ENCODE peak calls at places on chromosomes 5 and 9, in four cellular contexts. V, Y, T and P are unnamed samples.

GRCh38 chr5:143011621-143012020 is 241.4 kb downstream of the ARHGAP26 start:
- DNase-seq in V (no peak), Y (no peak), T (no peak), P (no peak)

GRCh38 chr5:107917983-107918382 is 247.2 kb upstream of the EFNA5 start:
- DNase-seq in V (no peak), Y (no peak), T (no peak), P (no peak)

GRCh38 chr5:169009171-169009570 is 291.8 kb downstream of the SLIT3 start:
- DNase-seq in V (no peak), Y (no peak), T (no peak), P (no peak)

GRCh38 chr5:42770003-42770402 is 13.4 kb downstream of the CCDC152 start:
- DNase-seq in V (no peak), Y (no peak), T (no peak), P (no peak)

GRCh38 chr9:114112778-114113585 is 13.9 kb upstream of the KIF12 start:
- DNase-seq in V (peak; percentile 89), Y (peak; percentile 73), T (peak; percentile 26), P (peak; percentile 72)

GRCh38 chr5:22541037-22541436 is 312.1 kb downstream of the CDH12 start:
- DNase-seq in V (no peak), Y (no peak), T (no peak), P (no peak)

GRCh38 chr5:169202969-169203368 is 98.0 kb downstream of the SLIT3 start:
- DNase-seq in V (no peak), Y (no peak), T (no peak), P (no peak)

GRCh38 chr9:136560586-136560985 is 14.7 kb upstream of the NOTCH1 start:
- DNase-seq in V (peak; percentile 4), Y (no peak), T (no peak), P (no peak)

GRCh38 chr9:8736805-8737204 is 937.2 kb upstream of the DMAC1 start:
- DNase-seq in V (no peak), Y (no peak), T (no peak), P (no peak)

GRCh38 chr5:135015942-135016341 is 18.1 kb downstream of the PITX1 start:
- DNase-seq in V (no peak), Y (no peak), T (no peak), P (peak; percentile 54)

GRCh38 chr5:98599016-98599415 is 174.4 kb upstream of the RGMB start:
- DNase-seq in V (no peak), Y (no peak), T (no peak), P (no peak)

GRCh38 chr5:61572959-61573358 is 240.9 kb downstream of the ZSWIM6 start:
- DNase-seq in V (no peak), Y (no peak), T (no peak), P (no peak)

GRCh38 chr5:61578858-61579503 is 246.9 kb downstream of the ZSWIM6 start:
- DNase-seq in V (no peak), Y (no peak), T (no peak), P (no peak)

GRCh38 chr5:61575581-61575980 is 243.5 kb downstream of the ZSWIM6 start:
- DNase-seq in V (no peak), Y (peak; percentile 59), T (no peak), P (no peak)

GRCh38 chr5:61576556-61576955 is 244.5 kb downstream of the ZSWIM6 start:
- DNase-seq in V (no peak), Y (no peak), T (no peak), P (no peak)

DNA sequence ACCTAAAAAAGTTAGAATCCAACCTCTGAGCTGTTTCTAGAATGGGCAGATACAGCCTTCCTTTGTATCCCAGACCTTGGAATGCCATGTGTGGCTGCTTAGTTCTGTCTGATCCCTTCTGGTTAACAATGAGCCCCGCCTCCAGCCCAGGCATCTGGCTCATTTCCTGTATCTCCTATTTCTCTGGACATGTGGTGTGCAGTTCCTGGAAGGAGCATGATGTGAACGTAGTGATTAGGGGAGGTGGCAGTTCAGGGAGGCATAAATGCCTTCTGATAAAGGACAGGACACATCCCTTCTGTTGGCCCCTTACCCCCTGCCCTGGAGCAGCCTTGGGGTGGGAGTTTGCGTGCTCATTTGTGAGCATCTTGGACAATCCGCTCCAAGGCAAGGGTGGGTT is 243.0 kb downstream of the ZSWIM6 start:
- DNase-seq in V (no peak), Y (no peak), T (no peak), P (no peak)
- H3K4me3 ChIP-seq in V (no peak overlapping the region), Y (no peak overlapping the region), T (no peak overlapping the region), P (no peak overlapping the region)

DNA sequence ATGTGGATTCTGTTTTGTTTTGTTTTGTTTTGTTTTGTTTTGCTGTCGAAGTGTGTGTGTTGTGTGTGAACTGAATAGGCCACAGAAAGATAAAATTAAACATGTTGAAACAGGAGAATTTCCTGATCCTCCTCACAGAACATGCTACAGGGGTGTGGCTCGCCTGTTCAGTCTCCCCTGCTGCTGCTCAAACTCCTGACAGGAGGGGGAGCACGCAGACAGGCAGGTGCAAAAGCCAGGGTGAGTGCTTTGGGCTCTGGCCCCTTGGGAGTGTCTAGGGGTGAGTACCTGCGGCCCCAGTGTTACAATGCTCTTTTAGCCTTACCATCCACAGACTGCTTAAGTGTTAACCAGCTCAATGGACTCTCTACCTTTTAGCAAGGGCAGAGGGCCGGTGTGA is 473.5 kb downstream of the MAT2B start:
- DNase-seq in V (no peak), Y (no peak), T (no peak), P (peak; percentile 59)
- TF ChIP-seq CTCF in V (no peak), Y (no peak), T (no peak), P (no peak)

GRCh38 chr9:22401671-22402070 is 45.0 kb upstream of the DMRTA1 start:
- DNase-seq in V (no peak), Y (no peak), T (no peak), P (no peak)
- H3K27ac ChIP-seq in V (no peak overlapping the region), Y (no peak overlapping the region), T (no peak overlapping the region), P (no peak overlapping the region)

DNA sequence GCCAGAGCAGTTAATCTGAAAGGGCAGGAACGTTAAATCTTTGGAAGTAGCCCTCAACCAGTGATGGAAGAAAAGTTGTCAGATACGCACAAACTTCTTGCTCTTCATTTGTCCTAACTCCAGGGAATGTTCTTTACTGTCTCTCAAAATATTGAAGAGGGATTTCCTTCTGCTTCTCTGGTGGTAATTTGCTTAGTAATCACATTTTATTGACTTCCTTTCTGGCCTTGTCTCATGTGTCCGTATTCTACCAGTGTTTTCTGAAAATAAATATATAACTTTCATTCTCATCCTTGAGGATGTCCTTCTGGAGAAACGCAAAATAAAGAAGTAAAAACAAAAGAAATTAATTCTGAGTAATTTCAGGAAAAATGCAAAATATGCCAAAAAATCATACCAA is 282.1 kb downstream of the CYLC2 start:
- DNase-seq in V (no peak), Y (no peak), T (no peak), P (no peak)
- H3K4me3 ChIP-seq in V (no peak overlapping the region), Y (no peak overlapping the region), T (no peak overlapping the region), P (no peak overlapping the region)